ENCODE peak calls at places on chromosomes 16 and 17, in eight cellular contexts. M is stomach, H is T-helper 9 cell, X is prostate gland, U is heart right ventricle, R is GM23248, D is amniotic stem cell, O is cardiac muscle cell. B is an unnamed sample.

GRCh38 chr16:84459941-84460405 is 44.5 kb downstream of the MEAK7 start:
- DNase-seq in R (no peak), M (no peak), O (no peak), U (no peak), X (no peak), H (no peak), D (no peak), B (no peak)

GRCh38 chr16:27108051-27108770 is 41.5 kb downstream of the C16orf82 start:
- DNase-seq in R (no peak), D (no peak), U (no peak), O (no peak), H (no peak), X (no peak), M (no peak), B (no peak)

GRCh38 chr16:50335198-50335958 is 33.4 kb downstream of the BRD7 start:
- DNase-seq in D (no peak), H (no peak), R (peak; percentile 28), X (no peak), U (no peak), M (no peak), O (no peak), B (peak; percentile 77)

GRCh38 chr16:86491643-86492030 is 18.7 kb upstream of the FOXF1 start:
- DNase-seq in D (no peak), M (no peak), H (no peak), U (no peak), O (no peak), R (no peak), X (no peak), B (no peak)

GRCh38 chr17:77140878-77141767 is at the start of gene SEC14L1:
- DNase-seq in U (peak; percentile 54), R (peak; percentile 77), M (peak; percentile 49), H (peak; percentile 23), X (peak; percentile 41), O (peak; percentile 33), D (no peak), B (peak; percentile 55)

GRCh38 chr17:51946311-51946710 is 212.2 kb downstream of the CA10 start:
- DNase-seq in U (no peak), O (no peak), X (no peak), D (no peak), M (no peak), R (no peak), H (no peak), B (no peak)

GRCh38 chr16:67668495-67669157 is 2.0 kb downstream of the C16orf86 start:
- DNase-seq in U (peak; percentile 15), O (no peak), M (no peak), H (no peak), R (peak; percentile 20), D (no peak), X (no peak), B (no peak)

GRCh38 chr17:61403846-61404701 is 4.4 kb downstream of the TBX2 start:
- DNase-seq in H (no peak), O (no peak), D (no peak), X (no peak), M (no peak), R (no peak), U (no peak), B (no peak)

GRCh38 chr16:85426806-85427205 is 186.3 kb upstream of the GSE1 start:
- DNase-seq in U (no peak), D (no peak), R (no peak), H (no peak), X (no peak), M (no peak), O (no peak), B (no peak)

GRCh38 chr16:8168016-8168415 is 422.3 kb downstream of the TMEM114 start:
- DNase-seq in H (no peak), U (no peak), X (no peak), M (no peak), D (no peak), R (no peak), O (no peak), B (no peak)

GRCh38 chr17:51029568-51030463 is 90.9 kb downstream of the SPAG9 start:
- DNase-seq in D (no peak), M (no peak), X (no peak), U (no peak), H (no peak), R (peak; percentile 60), O (peak; percentile 46), B (no peak)

GRCh38 chr16:16120044-16120381 is 103.3 kb downstream of the ABCC6 start:
- DNase-seq in R (no peak), M (peak; percentile 51), X (no peak), H (no peak), D (no peak), O (no peak), U (no peak), B (no peak)

GRCh38 chr17:83187782-83188311 is 108.4 kb downstream of the METRNL start:
- DNase-seq in H (no peak), U (no peak), M (no peak), R (peak; percentile 17), X (no peak), O (no peak), D (no peak), B (no peak)

GRCh38 chr17:41016578-41017215 is 7.8 kb upstream of the KRTAP3-1 start:
- DNase-seq in R (no peak), X (no peak), H (no peak), M (no peak), D (no peak), U (no peak), O (no peak), B (no peak)

GRCh38 chr17:48604770-48605329 is at the start of gene HOXB6:
- DNase-seq in R (peak; percentile 74), X (no peak), H (no peak), M (no peak), U (no peak), D (no peak), O (no peak), B (no peak)

GRCh38 chr17:76748657-76749056 is 10.7 kb downstream of the MFSD11 start:
- DNase-seq in O (no peak), U (no peak), M (no peak), H (no peak), R (no peak), X (no peak), D (no peak), B (no peak)

GRCh38 chr17:45426561-45426960 is 6.1 kb downstream of the ARHGAP27 start:
- DNase-seq in U (no peak), O (no peak), X (no peak), R (no peak), H (no peak), M (no peak), D (no peak), B (no peak)

GRCh38 chr17:78696016-78696992 is 85.8 kb downstream of the CYTH1 start:
- DNase-seq in X (no peak), O (no peak), H (no peak), U (no peak), D (no peak), R (peak; percentile 5), M (no peak), B (no peak)

GRCh38 chr17:78122221-78122990 is 6.1 kb downstream of the TMC6 start:
- DNase-seq in U (peak; percentile 14), R (no peak), X (no peak), M (no peak), O (no peak), D (no peak), H (no peak), B (peak; percentile 37)

GRCh38 chr17:12053552-12053951 is 32.9 kb downstream of the MAP2K4 start:
- DNase-seq in M (no peak), X (no peak), R (no peak), D (no peak), U (no peak), H (no peak), O (no peak), B (no peak)

GRCh38 chr17:73703917-73704316 is 59.7 kb upstream of the SDK2 start:
- DNase-seq in R (no peak), X (no peak), M (no peak), U (no peak), D (no peak), H (no peak), O (no peak), B (no peak)

GRCh38 chr17:17729620-17730249 is 48.5 kb downstream of the RAI1 start:
- DNase-seq in U (no peak), O (no peak), D (no peak), H (peak; percentile 40), M (peak; percentile 53), R (no peak), X (peak; percentile 62), B (peak; percentile 22)